ENCODE peak calls at places on chromosomes 11 and 22, in ten cellular contexts. One of them, this sample, is unnamed.

GRCh38 chr11:74687237-74688005 is 43.8 kb downstream of the CHRDL2 start:
- DNase-seq in stimulated activated CD4-positive, alpha-beta T cell treated with anti-CD3 and anti-CD28 coated beads, Interleukin-1b, Interleukin-23, amount 100 ng/mL, for 1 hour: no peak
- DNase-seq in activated T-cell treated with anti-CD3 and anti-CD28 coated beads, Interleukin-2, amount 50 U/mL, for 1 hour: no peak
- DNase-seq in posterior cingulate gyrus: no peak
- DNase-seq in activated CD4-positive, alpha-beta T cell treated with anti-CD3 and anti-CD28 coated beads, Interleukin-2, amount 50 U/mL, for 4 hours: no peak
- DNase-seq in activated naive CD4-positive, alpha-beta T cell: no peak
- DNase-seq in GM19239: no peak
- DNase-seq in cardiac muscle cell: peak
- DNase-seq in activated CD8-positive, alpha-beta T cell treated with anti-CD3 and anti-CD28 coated beads for 36 hours: no peak
- DNase-seq in lower leg skin: peak
- DNase-seq in this sample: no peak

GRCh38 chr22:39514373-39514973 is 5.9 kb upstream of the ATF4 start:
- DNase-seq in lower leg skin: no peak
- DNase-seq in activated T-cell treated with anti-CD3 and anti-CD28 coated beads, Interleukin-2, amount 50 U/mL, for 1 hour: peak
- DNase-seq in stimulated activated CD4-positive, alpha-beta T cell treated with anti-CD3 and anti-CD28 coated beads, Interleukin-1b, Interleukin-23, amount 100 ng/mL, for 1 hour: peak
- DNase-seq in activated CD8-positive, alpha-beta T cell treated with anti-CD3 and anti-CD28 coated beads for 36 hours: peak
- DNase-seq in GM19239: no peak
- DNase-seq in activated naive CD4-positive, alpha-beta T cell: peak
- DNase-seq in activated CD4-positive, alpha-beta T cell treated with anti-CD3 and anti-CD28 coated beads, Interleukin-2, amount 50 U/mL, for 4 hours: peak
- DNase-seq in cardiac muscle cell: peak
- DNase-seq in posterior cingulate gyrus: peak
- DNase-seq in this sample: no peak

GRCh38 chr11:11229691-11230090 is 123.4 kb downstream of the CSNK2A3 start:
- DNase-seq in GM19239: no peak
- DNase-seq in cardiac muscle cell: no peak
- DNase-seq in activated CD4-positive, alpha-beta T cell treated with anti-CD3 and anti-CD28 coated beads, Interleukin-2, amount 50 U/mL, for 4 hours: no peak
- DNase-seq in activated naive CD4-positive, alpha-beta T cell: no peak
- DNase-seq in posterior cingulate gyrus: no peak
- DNase-seq in activated T-cell treated with anti-CD3 and anti-CD28 coated beads, Interleukin-2, amount 50 U/mL, for 1 hour: no peak
- DNase-seq in activated CD8-positive, alpha-beta T cell treated with anti-CD3 and anti-CD28 coated beads for 36 hours: peak
- DNase-seq in lower leg skin: peak
- DNase-seq in stimulated activated CD4-positive, alpha-beta T cell treated with anti-CD3 and anti-CD28 coated beads, Interleukin-1b, Interleukin-23, amount 100 ng/mL, for 1 hour: no peak
- DNase-seq in this sample: no peak

GRCh38 chr11:121476379-121477032 is 23.7 kb upstream of the SORL1-AS1 start:
- DNase-seq in cardiac muscle cell: no peak
- DNase-seq in stimulated activated CD4-positive, alpha-beta T cell treated with anti-CD3 and anti-CD28 coated beads, Interleukin-1b, Interleukin-23, amount 100 ng/mL, for 1 hour: no peak
- DNase-seq in activated T-cell treated with anti-CD3 and anti-CD28 coated beads, Interleukin-2, amount 50 U/mL, for 1 hour: no peak
- DNase-seq in activated naive CD4-positive, alpha-beta T cell: no peak
- DNase-seq in posterior cingulate gyrus: no peak
- DNase-seq in activated CD4-positive, alpha-beta T cell treated with anti-CD3 and anti-CD28 coated beads, Interleukin-2, amount 50 U/mL, for 4 hours: no peak
- DNase-seq in lower leg skin: peak
- DNase-seq in activated CD8-positive, alpha-beta T cell treated with anti-CD3 and anti-CD28 coated beads for 36 hours: no peak
- DNase-seq in GM19239: no peak
- DNase-seq in this sample: no peak

GRCh38 chr22:28925916-28926315 is 42.5 kb downstream of the ZNRF3 start:
- DNase-seq in stimulated activated CD4-positive, alpha-beta T cell treated with anti-CD3 and anti-CD28 coated beads, Interleukin-1b, Interleukin-23, amount 100 ng/mL, for 1 hour: no peak
- DNase-seq in activated T-cell treated with anti-CD3 and anti-CD28 coated beads, Interleukin-2, amount 50 U/mL, for 1 hour: no peak
- DNase-seq in lower leg skin: peak
- DNase-seq in cardiac muscle cell: no peak
- DNase-seq in activated CD8-positive, alpha-beta T cell treated with anti-CD3 and anti-CD28 coated beads for 36 hours: no peak
- DNase-seq in posterior cingulate gyrus: no peak
- DNase-seq in activated CD4-positive, alpha-beta T cell treated with anti-CD3 and anti-CD28 coated beads, Interleukin-2, amount 50 U/mL, for 4 hours: no peak
- DNase-seq in activated naive CD4-positive, alpha-beta T cell: no peak
- DNase-seq in GM19239: no peak
- DNase-seq in this sample: no peak

GRCh38 chr11:82458147-82458546 is 275.5 kb downstream of the FAM181B start:
- DNase-seq in cardiac muscle cell: no peak
- DNase-seq in posterior cingulate gyrus: no peak
- DNase-seq in lower leg skin: no peak
- DNase-seq in activated CD8-positive, alpha-beta T cell treated with anti-CD3 and anti-CD28 coated beads for 36 hours: no peak
- DNase-seq in activated naive CD4-positive, alpha-beta T cell: no peak
- DNase-seq in activated CD4-positive, alpha-beta T cell treated with anti-CD3 and anti-CD28 coated beads, Interleukin-2, amount 50 U/mL, for 4 hours: no peak
- DNase-seq in stimulated activated CD4-positive, alpha-beta T cell treated with anti-CD3 and anti-CD28 coated beads, Interleukin-1b, Interleukin-23, amount 100 ng/mL, for 1 hour: no peak
- DNase-seq in activated T-cell treated with anti-CD3 and anti-CD28 coated beads, Interleukin-2, amount 50 U/mL, for 1 hour: no peak
- DNase-seq in GM19239: no peak
- DNase-seq in this sample: no peak

GRCh38 chr11:62593434-62594044 is 2.2 kb upstream of the TUT1 start:
- DNase-seq in activated T-cell treated with anti-CD3 and anti-CD28 coated beads, Interleukin-2, amount 50 U/mL, for 1 hour: peak
- DNase-seq in stimulated activated CD4-positive, alpha-beta T cell treated with anti-CD3 and anti-CD28 coated beads, Interleukin-1b, Interleukin-23, amount 100 ng/mL, for 1 hour: peak
- DNase-seq in posterior cingulate gyrus: peak
- DNase-seq in activated CD4-positive, alpha-beta T cell treated with anti-CD3 and anti-CD28 coated beads, Interleukin-2, amount 50 U/mL, for 4 hours: peak
- DNase-seq in activated CD8-positive, alpha-beta T cell treated with anti-CD3 and anti-CD28 coated beads for 36 hours: peak
- DNase-seq in GM19239: no peak
- DNase-seq in activated naive CD4-positive, alpha-beta T cell: peak
- DNase-seq in lower leg skin: peak
- DNase-seq in cardiac muscle cell: peak
- DNase-seq in this sample: no peak

GRCh38 chr11:8765294-8765693 is 82.7 kb downstream of the RPL27A start:
- DNase-seq in cardiac muscle cell: peak
- DNase-seq in stimulated activated CD4-positive, alpha-beta T cell treated with anti-CD3 and anti-CD28 coated beads, Interleukin-1b, Interleukin-23, amount 100 ng/mL, for 1 hour: no peak
- DNase-seq in GM19239: no peak
- DNase-seq in posterior cingulate gyrus: no peak
- DNase-seq in activated naive CD4-positive, alpha-beta T cell: no peak
- DNase-seq in lower leg skin: no peak
- DNase-seq in activated CD8-positive, alpha-beta T cell treated with anti-CD3 and anti-CD28 coated beads for 36 hours: no peak
- DNase-seq in activated T-cell treated with anti-CD3 and anti-CD28 coated beads, Interleukin-2, amount 50 U/mL, for 1 hour: no peak
- DNase-seq in activated CD4-positive, alpha-beta T cell treated with anti-CD3 and anti-CD28 coated beads, Interleukin-2, amount 50 U/mL, for 4 hours: no peak
- DNase-seq in this sample: no peak

GRCh38 chr11:46489668-46490560 is 98.3 kb upstream of the CHRM4 start:
- DNase-seq in GM19239: peak
- DNase-seq in stimulated activated CD4-positive, alpha-beta T cell treated with anti-CD3 and anti-CD28 coated beads, Interleukin-1b, Interleukin-23, amount 100 ng/mL, for 1 hour: peak
- DNase-seq in cardiac muscle cell: peak
- DNase-seq in activated CD8-positive, alpha-beta T cell treated with anti-CD3 and anti-CD28 coated beads for 36 hours: peak
- DNase-seq in activated CD4-positive, alpha-beta T cell treated with anti-CD3 and anti-CD28 coated beads, Interleukin-2, amount 50 U/mL, for 4 hours: peak
- DNase-seq in activated naive CD4-positive, alpha-beta T cell: no peak
- DNase-seq in lower leg skin: no peak
- DNase-seq in posterior cingulate gyrus: no peak
- DNase-seq in activated T-cell treated with anti-CD3 and anti-CD28 coated beads, Interleukin-2, amount 50 U/mL, for 1 hour: no peak
- DNase-seq in this sample: no peak

GRCh38 chr11:61581030-61581928 is at the start of gene SYT7:
- DNase-seq in activated CD8-positive, alpha-beta T cell treated with anti-CD3 and anti-CD28 coated beads for 36 hours: peak
- DNase-seq in GM19239: peak
- DNase-seq in posterior cingulate gyrus: peak
- DNase-seq in stimulated activated CD4-positive, alpha-beta T cell treated with anti-CD3 and anti-CD28 coated beads, Interleukin-1b, Interleukin-23, amount 100 ng/mL, for 1 hour: peak
- DNase-seq in activated T-cell treated with anti-CD3 and anti-CD28 coated beads, Interleukin-2, amount 50 U/mL, for 1 hour: peak
- DNase-seq in cardiac muscle cell: peak
- DNase-seq in activated CD4-positive, alpha-beta T cell treated with anti-CD3 and anti-CD28 coated beads, Interleukin-2, amount 50 U/mL, for 4 hours: peak
- DNase-seq in lower leg skin: peak
- DNase-seq in activated naive CD4-positive, alpha-beta T cell: peak
- DNase-seq in this sample: peak

GRCh38 chr11:3164138-3164539 is 971 bp downstream of the OSBPL5 start:
- DNase-seq in posterior cingulate gyrus: peak
- DNase-seq in activated CD8-positive, alpha-beta T cell treated with anti-CD3 and anti-CD28 coated beads for 36 hours: no peak
- DNase-seq in stimulated activated CD4-positive, alpha-beta T cell treated with anti-CD3 and anti-CD28 coated beads, Interleukin-1b, Interleukin-23, amount 100 ng/mL, for 1 hour: no peak
- DNase-seq in activated CD4-positive, alpha-beta T cell treated with anti-CD3 and anti-CD28 coated beads, Interleukin-2, amount 50 U/mL, for 4 hours: no peak
- DNase-seq in cardiac muscle cell: no peak
- DNase-seq in activated T-cell treated with anti-CD3 and anti-CD28 coated beads, Interleukin-2, amount 50 U/mL, for 1 hour: no peak
- DNase-seq in activated naive CD4-positive, alpha-beta T cell: no peak
- DNase-seq in GM19239: no peak
- DNase-seq in lower leg skin: no peak
- DNase-seq in this sample: no peak

GRCh38 chr11:14643697-14644395 is at the start of gene PDE3B:
- DNase-seq in activated CD8-positive, alpha-beta T cell treated with anti-CD3 and anti-CD28 coated beads for 36 hours: peak
- DNase-seq in activated CD4-positive, alpha-beta T cell treated with anti-CD3 and anti-CD28 coated beads, Interleukin-2, amount 50 U/mL, for 4 hours: peak
- DNase-seq in activated naive CD4-positive, alpha-beta T cell: peak
- DNase-seq in activated T-cell treated with anti-CD3 and anti-CD28 coated beads, Interleukin-2, amount 50 U/mL, for 1 hour: peak
- DNase-seq in posterior cingulate gyrus: peak
- DNase-seq in lower leg skin: peak
- DNase-seq in cardiac muscle cell: peak
- DNase-seq in stimulated activated CD4-positive, alpha-beta T cell treated with anti-CD3 and anti-CD28 coated beads, Interleukin-1b, Interleukin-23, amount 100 ng/mL, for 1 hour: peak
- DNase-seq in GM19239: peak
- DNase-seq in this sample: peak

GRCh38 chr11:123246749-123247497 is 51.9 kb upstream of the CLMP start:
- DNase-seq in cardiac muscle cell: peak
- DNase-seq in lower leg skin: peak
- DNase-seq in posterior cingulate gyrus: peak
- DNase-seq in stimulated activated CD4-positive, alpha-beta T cell treated with anti-CD3 and anti-CD28 coated beads, Interleukin-1b, Interleukin-23, amount 100 ng/mL, for 1 hour: peak
- DNase-seq in activated CD4-positive, alpha-beta T cell treated with anti-CD3 and anti-CD28 coated beads, Interleukin-2, amount 50 U/mL, for 4 hours: peak
- DNase-seq in GM19239: peak
- DNase-seq in activated naive CD4-positive, alpha-beta T cell: peak
- DNase-seq in activated T-cell treated with anti-CD3 and anti-CD28 coated beads, Interleukin-2, amount 50 U/mL, for 1 hour: peak
- DNase-seq in activated CD8-positive, alpha-beta T cell treated with anti-CD3 and anti-CD28 coated beads for 36 hours: peak
- DNase-seq in this sample: peak

GRCh38 chr22:22616636-22617035 is 27.8 kb upstream of the GGTLC2 start:
- DNase-seq in activated naive CD4-positive, alpha-beta T cell: no peak
- DNase-seq in activated CD4-positive, alpha-beta T cell treated with anti-CD3 and anti-CD28 coated beads, Interleukin-2, amount 50 U/mL, for 4 hours: no peak
- DNase-seq in GM19239: peak
- DNase-seq in activated CD8-positive, alpha-beta T cell treated with anti-CD3 and anti-CD28 coated beads for 36 hours: peak
- DNase-seq in lower leg skin: no peak
- DNase-seq in activated T-cell treated with anti-CD3 and anti-CD28 coated beads, Interleukin-2, amount 50 U/mL, for 1 hour: no peak
- DNase-seq in stimulated activated CD4-positive, alpha-beta T cell treated with anti-CD3 and anti-CD28 coated beads, Interleukin-1b, Interleukin-23, amount 100 ng/mL, for 1 hour: no peak
- DNase-seq in posterior cingulate gyrus: no peak
- DNase-seq in cardiac muscle cell: no peak
- DNase-seq in this sample: no peak

GRCh38 chr11:18878211-18878610 is 61.0 kb downstream of the MRGPRX1 start:
- DNase-seq in activated CD4-positive, alpha-beta T cell treated with anti-CD3 and anti-CD28 coated beads, Interleukin-2, amount 50 U/mL, for 4 hours: no peak
- DNase-seq in activated naive CD4-positive, alpha-beta T cell: no peak
- DNase-seq in posterior cingulate gyrus: no peak
- DNase-seq in GM19239: no peak
- DNase-seq in lower leg skin: no peak
- DNase-seq in stimulated activated CD4-positive, alpha-beta T cell treated with anti-CD3 and anti-CD28 coated beads, Interleukin-1b, Interleukin-23, amount 100 ng/mL, for 1 hour: no peak
- DNase-seq in cardiac muscle cell: no peak
- DNase-seq in activated CD8-positive, alpha-beta T cell treated with anti-CD3 and anti-CD28 coated beads for 36 hours: no peak
- DNase-seq in activated T-cell treated with anti-CD3 and anti-CD28 coated beads, Interleukin-2, amount 50 U/mL, for 1 hour: no peak
- DNase-seq in this sample: no peak